ENCODE peak calls at places on chromosomes 3 and 15, in seven cellular contexts. F is frontal cortex, L is Right ventricle myocardium superior, I is neural progenitor cell, N is HL-60, P is GM23248, A is NCI-H1092. V is an unnamed sample.

GRCh38 chr3:94525039-94525438 is 462.2 kb downstream of the NSUN3 start:
- DNase-seq in F (no peak), L (peak), I (peak), N (no peak), P (no peak), A (no peak), V (no peak)

GRCh38 chr3:38454179-38454883 is 641 bp downstream of the ACVR2B start:
- DNase-seq in F (peak), L (peak), I (peak), N (peak), P (peak), A (no peak), V (no peak)

GRCh38 chr3:132145833-132146232 is 111.0 kb upstream of the CPNE4 start:
- DNase-seq in F (no peak), L (no peak), I (no peak), N (no peak), P (peak), A (no peak), V (no peak)

GRCh38 chr3:28915711-28916481 is 365.0 kb upstream of the RBMS3 start:
- DNase-seq in F (no peak), L (no peak), I (peak), N (peak), P (peak), A (no peak), V (no peak)

GRCh38 chr3:127454051-127454450 is 136.5 kb downstream of the TPRA1 start:
- DNase-seq in F (no peak), L (no peak), I (no peak), N (no peak), P (no peak), A (no peak), V (no peak)

GRCh38 chr3:84023842-84024241 is 934.9 kb upstream of the CADM2 start:
- DNase-seq in F (no peak), L (no peak), I (no peak), N (no peak), P (no peak), A (no peak), V (no peak)

GRCh38 chr3:161371441-161372320 is at the start of gene SPTSSB:
- DNase-seq in F (no peak), L (peak), I (peak), N (no peak), P (peak), A (peak), V (no peak)

GRCh38 chr15:77282333-77282732 is 137.6 kb downstream of the PEAK1 start:
- DNase-seq in F (no peak), L (no peak), I (peak), N (no peak), P (peak), A (no peak), V (no peak)

GRCh38 chr3:102441832-102442231 is 7.0 kb downstream of the ZPLD1 start:
- DNase-seq in F (no peak), L (no peak), I (peak), N (no peak), P (no peak), A (no peak), V (no peak)

GRCh38 chr15:85865070-85865684 is 70.5 kb upstream of the KLHL25 start:
- DNase-seq in F (no peak), L (peak), I (peak), N (peak), P (peak), A (no peak), V (no peak)

GRCh38 chr3:194294199-194294887 is 56.8 kb downstream of the CPN2 start:
- DNase-seq in F (no peak), L (no peak), I (peak), N (no peak), P (no peak), A (no peak), V (no peak)

GRCh38 chr3:95731753-95732152 is 1082.6 kb upstream of the EPHA6 start:
- DNase-seq in F (no peak), L (no peak), I (no peak), N (no peak), P (no peak), A (no peak), V (no peak)

GRCh38 chr3:56185827-56186226 is 282.4 kb downstream of the ERC2 start:
- DNase-seq in F (no peak), L (no peak), I (no peak), N (no peak), P (no peak), A (no peak), V (no peak)

GRCh38 chr3:138070006-138070405 is 45.4 kb downstream of the DZIP1L start:
- DNase-seq in F (no peak), L (no peak), I (no peak), N (no peak), P (no peak), A (no peak), V (no peak)

GRCh38 chr3:4097801-4098200 is 205.4 kb upstream of the SETMAR start:
- DNase-seq in F (no peak), L (no peak), I (no peak), N (no peak), P (no peak), A (no peak), V (no peak)

GRCh38 chr15:81480645-81481053 is 106.6 kb upstream of the TMC3 start:
- DNase-seq in F (no peak), L (no peak), I (peak), N (peak), P (peak), A (peak), V (no peak)

V was measured in esophagus muscularis mucosa.